ENCODE peak calls at places on chromosomes 13 and 19, in four cellular contexts. H, I, B and O are unnamed samples.

GRCh38 chr13:35163674-35164073 is 221.6 kb downstream of the NBEA start:
- DNase-seq in H (no peak), I (no peak), B (no peak), O (no peak)

GRCh38 chr13:69199664-69200063 is 908.0 kb upstream of the ATXN8OS start:
- DNase-seq in H (no peak), I (no peak), B (no peak), O (no peak)

GRCh38 chr19:6425732-6426686 is 1.4 kb upstream of the KHSRP start:
- DNase-seq in H (no peak), I (no peak), B (no peak), O (peak)

GRCh38 chr13:99071211-99071610 is 93.3 kb upstream of the DOCK9 start:
- DNase-seq in H (no peak), I (no peak), B (no peak), O (no peak)

GRCh38 chr13:71149498-71150363 is 717.3 kb downstream of the DACH1 start:
- DNase-seq in H (no peak), I (peak), B (no peak), O (no peak)

GRCh38 chr13:83881917-83882625 is at the start of gene SLITRK1:
- DNase-seq in H (peak), I (peak), B (peak), O (peak)

GRCh38 chr13:106416645-106417044 is 118.8 kb downstream of the EFNB2 start:
- DNase-seq in H (no peak), I (no peak), B (no peak), O (no peak)

GRCh38 chr13:95391325-95391724 is 90.1 kb upstream of the ABCC4 start:
- DNase-seq in H (no peak), I (no peak), B (no peak), O (no peak)

GRCh38 chr19:38676023-38676877 is 28.8 kb downstream of the ACTN4 start:
- DNase-seq in H (no peak), I (no peak), B (no peak), O (peak)

GRCh38 chr13:41492432-41493267 is 35.3 kb downstream of the RGCC start:
- DNase-seq in H (no peak), I (no peak), B (peak), O (peak)

GRCh38 chr19:39401549-39402416 is 4.9 kb upstream of the ZFP36 start:
- DNase-seq in H (no peak), I (no peak), B (no peak), O (no peak)

GRCh38 chr13:44278164-44278563 is 95.5 kb upstream of the SERP2 start:
- DNase-seq in H (no peak), I (no peak), B (no peak), O (no peak)

GRCh38 chr19:39140195-39140516 is 14.6 kb downstream of the PAK4 start:
- DNase-seq in H (no peak), I (no peak), B (no peak), O (no peak)

GRCh38 chr13:76222511-76222910 is 586.4 kb downstream of the LMO7 start:
- DNase-seq in H (no peak), I (peak), B (no peak), O (no peak)

GRCh38 chr19:29841559-29842367 is 30.0 kb downstream of the CCNE1 start:
- DNase-seq in H (no peak), I (no peak), B (no peak), O (no peak)

GRCh38 chr19:44544031-44544430 is 14.6 kb upstream of the CEACAM20 start:
- DNase-seq in H (no peak), I (no peak), B (no peak), O (no peak)

GRCh38 chr13:43780666-43781065 is 6.1 kb downstream of the ENOX1 start:
- DNase-seq in H (no peak), I (no peak), B (no peak), O (no peak)

GRCh38 chr19:40103600-40103999 is 12.9 kb upstream of the ZNF780A start:
- DNase-seq in H (no peak), I (no peak), B (no peak), O (no peak)

GRCh38 chr19:47729468-47729798 is 15.9 kb upstream of the NOP53 start:
- DNase-seq in H (no peak), I (no peak), B (no peak), O (no peak)

GRCh38 chr19:41541990-41542584 is 33.9 kb upstream of the CEACAM21 start:
- DNase-seq in H (no peak), I (no peak), B (peak), O (peak)

GRCh38 chr13:114154476-114154875 is 22.1 kb upstream of the RASA3 start:
- DNase-seq in H (no peak), I (no peak), B (no peak), O (no peak)

GRCh38 chr13:73351730-73352129 is 292.9 kb downstream of the KLF5 start:
- DNase-seq in H (no peak), I (no peak), B (no peak), O (no peak)

GRCh38 chr19:17811103-17811502 is 10.2 kb downstream of the INSL3 start:
- DNase-seq in H (no peak), I (no peak), B (no peak), O (no peak)

GRCh38 chr13:95452376-95452775 is 100.1 kb upstream of the CLDN10 start:
- DNase-seq in H (no peak), I (no peak), B (no peak), O (no peak)

GRCh38 chr19:4375164-4375619 is 25.2 kb downstream of the SH3GL1 start:
- DNase-seq in H (no peak), I (no peak), B (no peak), O (no peak)

GRCh38 chr13:99004931-99005330 is 27.1 kb upstream of the DOCK9 start:
- DNase-seq in H (no peak), I (no peak), B (no peak), O (no peak)

GRCh38 chr13:113935523-113935922 is 38.4 kb downstream of the C13orf46 start:
- DNase-seq in H (no peak), I (peak), B (no peak), O (no peak)

GRCh38 chr13:113432509-113433270 is 20.6 kb downstream of the ADPRHL1 start:
- DNase-seq in H (no peak), I (no peak), B (no peak), O (no peak)

GRCh38 chr13:27327633-27328032 is 57.0 kb downstream of the RASL11A start:
- DNase-seq in H (no peak), I (no peak), B (no peak), O (no peak)

GRCh38 chr19:28234637-28235036 is 978.3 kb downstream of the UQCRFS1 start:
- DNase-seq in H (no peak), I (no peak), B (no peak), O (no peak)

GRCh38 chr13:107365466-107366215 is 797.7 kb upstream of the ARGLU1 start:
- DNase-seq in H (no peak), I (no peak), B (no peak), O (no peak)

GRCh38 chr13:46817081-46817480 is 20.1 kb upstream of the ESD start:
- DNase-seq in H (no peak), I (no peak), B (no peak), O (no peak)

GRCh38 chr19:29687897-29688728 is 22.9 kb downstream of the PLEKHF1 start:
- DNase-seq in H (no peak), I (no peak), B (no peak), O (no peak)

GRCh38 chr19:1364070-1364719 is 19.5 kb upstream of the NDUFS7 start:
- DNase-seq in H (no peak), I (no peak), B (peak), O (peak)

GRCh38 chr19:12880551-12881171 is 588 bp downstream of the DNASE2 start:
- DNase-seq in H (no peak), I (no peak), B (no peak), O (peak)

GRCh38 chr13:47798906-47799305 is 202.2 kb downstream of the SUCLA2 start:
- DNase-seq in H (no peak), I (no peak), B (no peak), O (peak)

GRCh38 chr13:113769881-113770280 is 10.9 kb downstream of the TMEM255B start:
- DNase-seq in H (no peak), I (no peak), B (no peak), O (no peak)

GRCh38 chr13:73060251-73061160 is 1.7 kb downstream of the KLF5 start:
- DNase-seq in H (no peak), I (peak), B (no peak), O (no peak)

GRCh38 chr13:97535619-97536018 is 101.7 kb downstream of the RAP2A start:
- DNase-seq in H (no peak), I (no peak), B (no peak), O (no peak)